ENCODE peak calls at places on chromosomes 5 and 9, in eight cellular contexts. R is right lobe of liver, T is RWPE1, W is fibroblast of lung, U is psoas muscle, M is A549, L is small intestine, Z is body of pancreas. I is an unnamed sample.
A peak's percentile ranks its signal among the peaks of the same experiment; 100 is the strongest.

GRCh38 chr9:87245271-87245670 is 252.4 kb upstream of the DAPK1 start:
- DNase-seq in U (no peak), Z (no peak), L (no peak), M (no peak), R (no peak), W (no peak), T (no peak), I (no peak)

GRCh38 chr5:80165430-80165829 is 90.4 kb downstream of the SERINC5 start:
- DNase-seq in U (no peak), M (no peak), W (peak; percentile 9), Z (no peak), T (no peak), R (no peak), L (no peak), I (no peak)

GRCh38 chr5:179427032-179427675 is 81.9 kb upstream of the ADAMTS2 start:
- DNase-seq in M (no peak), R (peak; percentile 36), L (no peak), T (no peak), Z (no peak), W (no peak), U (no peak), I (no peak)

GRCh38 chr5:74063346-74063745 is 437.4 kb downstream of the ARHGEF28 start:
- DNase-seq in M (no peak), W (peak; percentile 55), U (no peak), T (no peak), R (no peak), L (no peak), Z (no peak), I (no peak)

GRCh38 chr9:22010881-22011625 is 1.9 kb upstream of the CDKN2B start:
- DNase-seq in T (no peak), L (no peak), W (no peak), R (no peak), Z (no peak), U (no peak), M (no peak), I (no peak)

GRCh38 chr5:16313761-16314160 is 134.2 kb upstream of the MARCHF11 start:
- DNase-seq in U (no peak), L (no peak), W (no peak), Z (no peak), M (no peak), T (no peak), R (no peak), I (no peak)

GRCh38 chr9:92501671-92502393 is 19.5 kb upstream of the ASPN start:
- DNase-seq in U (peak; percentile 54), M (peak; percentile 65), T (peak; percentile 45), W (peak; percentile 31), Z (peak; percentile 17), R (no peak), L (peak; percentile 73), I (peak; percentile 91)

GRCh38 chr9:4177970-4178758 is 121.7 kb downstream of the GLIS3 start:
- DNase-seq in T (no peak), L (no peak), M (peak; percentile 75), Z (no peak), W (no peak), R (no peak), U (no peak), I (no peak)

GRCh38 chr5:53126514-53126913 is 17.0 kb upstream of the MOCS2 start:
- DNase-seq in Z (no peak), R (no peak), L (no peak), W (peak; percentile 78), M (no peak), T (peak; percentile 33), U (no peak), I (no peak)

GRCh38 chr5:171840701-171841522 is 55.3 kb downstream of the SMIM23 start:
- DNase-seq in R (no peak), T (no peak), U (no peak), L (no peak), W (no peak), Z (no peak), M (no peak), I (no peak)

GRCh38 chr9:104984994-104985393 is 57.0 kb upstream of the ABCA1 start:
- DNase-seq in Z (no peak), W (no peak), M (no peak), U (no peak), L (no peak), T (no peak), R (no peak), I (no peak)

DNA sequence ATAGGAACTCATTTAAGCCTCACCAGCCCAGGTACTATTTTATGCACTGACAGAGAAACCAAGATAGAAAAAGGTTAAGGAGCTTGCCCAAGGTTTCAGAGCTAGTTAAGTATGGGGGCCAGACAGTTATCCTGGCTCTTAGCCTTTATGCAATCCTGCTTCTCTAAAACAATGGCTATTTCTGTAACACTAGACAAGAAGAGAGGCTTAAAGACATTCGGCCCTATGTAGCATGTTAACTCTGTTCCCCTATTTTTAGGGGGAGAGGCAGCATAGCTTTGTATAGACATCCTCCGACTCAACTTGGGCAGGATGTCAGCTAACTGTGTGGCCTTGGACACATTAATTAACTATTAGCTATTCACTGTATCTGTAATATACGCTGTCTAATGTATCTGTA is 54.6 kb downstream of the LHFPL2 start:
- DNase-seq in R (no peak), M (no peak), U (no peak), L (no peak), W (no peak), Z (no peak), T (no peak), I (no peak)
- H3K27ac ChIP-seq in R (no peak overlapping the region), M (peak overlapping the region; percentile 92), U (no peak overlapping the region), L (no peak overlapping the region), W (peak overlapping the region; percentile 88), Z (peak overlapping the region; percentile 56), T (no peak overlapping the region), I (peak overlapping the region; percentile 66)

GRCh38 chr9:32384364-32385134 is at the start of gene ACO1:
- DNase-seq in M (peak; percentile 73), L (peak; percentile 93), T (peak; percentile 95), Z (peak; percentile 93), R (peak; percentile 96), W (peak; percentile 80), U (peak; percentile 92), I (peak; percentile 94)
- H3K27ac ChIP-seq in M (peak within 1 kb of the TSS; percentile 89), L (peak within 1 kb of the TSS; percentile 86), T (peak within 1 kb of the TSS; percentile 77), Z (peak within 1 kb of the TSS; percentile 94), R (peak within 1 kb of the TSS; percentile 94), W (peak within 1 kb of the TSS; percentile 87), U (peak within 1 kb of the TSS; percentile 83), I (peak within 1 kb of the TSS; percentile 88)

GRCh38 chr5:89071101-89071940 is 188.3 kb upstream of the MEF2C start:
- DNase-seq in Z (no peak), T (no peak), L (no peak), U (no peak), W (peak; percentile 23), R (no peak), M (no peak), I (no peak)
- H3K27ac ChIP-seq in Z (no peak overlapping the region), T (no peak overlapping the region), L (no peak overlapping the region), U (no peak overlapping the region), W (no peak overlapping the region), R (no peak overlapping the region), M (no peak overlapping the region), I (no peak overlapping the region)

GRCh38 chr5:139299477-139299876 is 5.9 kb downstream of the MATR3 start:
- DNase-seq in Z (no peak), L (no peak), R (no peak), W (no peak), M (no peak), U (no peak), T (no peak), I (no peak)

GRCh38 chr5:139296198-139296597 is 2.7 kb downstream of the MATR3 start:
- DNase-seq in U (no peak), M (no peak), T (no peak), L (no peak), W (no peak), Z (no peak), R (no peak), I (no peak)

GRCh38 chr5:139297439-139298133 is 4.0 kb downstream of the MATR3 start:
- DNase-seq in R (no peak), W (no peak), Z (no peak), U (no peak), L (peak; percentile 14), T (no peak), M (no peak), I (no peak)

GRCh38 chr5:139296862-139297326 is 3.4 kb downstream of the MATR3 start:
- DNase-seq in U (no peak), Z (no peak), L (no peak), T (no peak), W (no peak), M (no peak), R (no peak), I (no peak)

GRCh38 chr5:139298242-139298641 is 4.7 kb downstream of the MATR3 start:
- DNase-seq in U (no peak), M (no peak), W (no peak), Z (no peak), L (no peak), T (no peak), R (no peak), I (no peak)
- H3K27ac ChIP-seq in U (no peak overlapping the region), M (no peak overlapping the region), W (no peak overlapping the region), Z (no peak overlapping the region), L (no peak overlapping the region), T (no peak overlapping the region), R (no peak overlapping the region), I (no peak overlapping the region)